ENCODE peak calls at places on chromosomes 6 and 20, in seven cellular contexts. F is Caco-2; W is activated T-helper 1 cell treated with anti-CD3 and anti-CD28 coated beads, Interleukin-2, amount 50 U/mL, for 16 hours; C is OCI-M1; O is GM20000; Y is WTC11; X is AG09309. G is an unnamed sample.

GRCh38 chr6:43768983-43769525 is 957 bp upstream of the VEGFA start:
- DNase-seq in F (no peak), W (no peak), C (no peak), O (no peak), Y (peak), X (peak), G (no peak)

GRCh38 chr6:26578741-26579140 is 18.0 kb upstream of the ABT1 start:
- DNase-seq in F (no peak), W (no peak), C (no peak), O (no peak), Y (no peak), X (no peak), G (no peak)

GRCh38 chr20:48231253-48231652 is 446.0 kb upstream of the SULF2 start:
- DNase-seq in F (no peak), W (no peak), C (no peak), O (no peak), Y (no peak), X (no peak), G (no peak)

GRCh38 chr6:33171096-33171888 is 21.0 kb downstream of the COL11A2 start:
- DNase-seq in F (no peak), W (no peak), C (no peak), O (no peak), Y (no peak), X (no peak), G (no peak)

GRCh38 chr6:70108230-70108629 is 194.7 kb downstream of the COL9A1 start:
- DNase-seq in F (no peak), W (no peak), C (peak), O (peak), Y (no peak), X (no peak), G (peak)

GRCh38 chr6:119210596-119210995 is 132.1 kb upstream of the FAM184A start:
- DNase-seq in F (no peak), W (no peak), C (no peak), O (no peak), Y (no peak), X (no peak), G (no peak)

GRCh38 chr6:139686308-139686707 is 311.9 kb upstream of the CITED2 start:
- DNase-seq in F (no peak), W (no peak), C (peak), O (no peak), Y (no peak), X (no peak), G (no peak)

GRCh38 chr6:140192018-140192417 is 817.6 kb upstream of the CITED2 start:
- DNase-seq in F (no peak), W (no peak), C (no peak), O (no peak), Y (no peak), X (no peak), G (no peak)

GRCh38 chr6:38169221-38169674 is 349.7 kb downstream of the ZFAND3 start:
- DNase-seq in F (no peak), W (no peak), C (no peak), O (no peak), Y (peak), X (no peak), G (no peak)

GRCh38 chr20:59587570-59587969 is 16.8 kb upstream of the PHACTR3 start:
- DNase-seq in F (no peak), W (no peak), C (no peak), O (no peak), Y (no peak), X (no peak), G (no peak)

GRCh38 chr6:154542747-154543146 is 32.3 kb upstream of the CNKSR3 start:
- DNase-seq in F (no peak), W (no peak), C (no peak), O (no peak), Y (peak), X (no peak), G (no peak)

GRCh38 chr6:56860466-56860865 is 94.4 kb upstream of the BEND6 start:
- DNase-seq in F (no peak), W (no peak), C (no peak), O (no peak), Y (no peak), X (no peak), G (no peak)

GRCh38 chr20:50048420-50049166 is 64.4 kb downstream of the UBE2V1 start:
- DNase-seq in F (no peak), W (no peak), C (no peak), O (no peak), Y (no peak), X (no peak), G (no peak)

GRCh38 chr6:3779574-3779849 is 28.0 kb upstream of the PXDC1 start:
- DNase-seq in F (no peak), W (no peak), C (no peak), O (no peak), Y (no peak), X (no peak), G (no peak)

GRCh38 chr20:461254-462198 is 807 bp downstream of the TBC1D20 start:
- DNase-seq in F (peak), W (peak), C (peak), O (no peak), Y (peak), X (no peak), G (peak)

GRCh38 chr20:32792316-32792715 is 27.4 kb upstream of the MAPRE1 start:
- DNase-seq in F (peak), W (no peak), C (peak), O (peak), Y (no peak), X (no peak), G (no peak)

GRCh38 chr20:22465622-22466446 is 118.5 kb downstream of the FOXA2 start:
- DNase-seq in F (no peak), W (no peak), C (no peak), O (no peak), Y (no peak), X (no peak), G (no peak)

GRCh38 chr6:10078581-10078980 is 336.3 kb downstream of the TFAP2A start:
- DNase-seq in F (no peak), W (no peak), C (no peak), O (no peak), Y (no peak), X (no peak), G (no peak)

GRCh38 chr6:5044866-5045265 is 40.3 kb upstream of the PPP1R3G start:
- DNase-seq in F (no peak), W (no peak), C (no peak), O (no peak), Y (no peak), X (no peak), G (no peak)

GRCh38 chr6:15690451-15690961 is 27.7 kb upstream of the DTNBP1 start:
- DNase-seq in F (no peak), W (no peak), C (no peak), O (no peak), Y (no peak), X (no peak), G (peak)

GRCh38 chr6:108080010-108080780 is 5.7 kb upstream of the OSTM1 start:
- DNase-seq in F (no peak), W (no peak), C (no peak), O (no peak), Y (peak), X (no peak), G (no peak)

GRCh38 chr6:34049395-34050342 is 96.2 kb downstream of the GRM4 start:
- DNase-seq in F (no peak), W (no peak), C (no peak), O (no peak), Y (no peak), X (no peak), G (peak)

GRCh38 chr6:90820436-90820835 is 233.6 kb upstream of the MAP3K7 start:
- DNase-seq in F (no peak), W (no peak), C (no peak), O (no peak), Y (no peak), X (no peak), G (no peak)

GRCh38 chr6:2166717-2167116 is 78.7 kb downstream of the GMDS start:
- DNase-seq in F (no peak), W (no peak), C (no peak), O (no peak), Y (no peak), X (no peak), G (peak)

GRCh38 chr6:5997420-5998093 is 9.2 kb downstream of the NRN1 start:
- DNase-seq in F (no peak), W (no peak), C (peak), O (peak), Y (peak), X (no peak), G (peak)

GRCh38 chr6:111872521-111873177 is 603 bp downstream of the FYN start:
- DNase-seq in F (no peak), W (peak), C (no peak), O (peak), Y (peak), X (no peak), G (peak)

GRCh38 chr6:99868074-99868702 is 125.8 kb downstream of the MCHR2 start:
- DNase-seq in F (peak), W (peak), C (peak), O (peak), Y (peak), X (peak), G (peak)

GRCh38 chr6:28281288-28282064 is at the start of gene PGBD1:
- DNase-seq in F (peak), W (peak), C (peak), O (peak), Y (peak), X (peak), G (peak)

GRCh38 chr6:6006428-6007310 is at the start of gene NRN1:
- DNase-seq in F (no peak), W (no peak), C (no peak), O (peak), Y (no peak), X (no peak), G (peak)

GRCh38 chr6:72832271-72832670 is 210.4 kb downstream of the KCNQ5 start:
- DNase-seq in F (no peak), W (no peak), C (no peak), O (no peak), Y (no peak), X (no peak), G (no peak)

GRCh38 chr6:35181933-35182612 is 31.7 kb upstream of the SCUBE3 start:
- DNase-seq in F (no peak), W (no peak), C (no peak), O (peak), Y (peak), X (no peak), G (peak)

GRCh38 chr20:57959018-57959417 is 249.2 kb upstream of the PMEPA1 start:
- DNase-seq in F (no peak), W (no peak), C (no peak), O (no peak), Y (no peak), X (no peak), G (peak)

G was measured in G401.